ENCODE peak calls at places on chromosomes 1 and 21, in four cellular contexts. P, Z, E and N are unnamed samples.

GRCh38 chr1:245181123-245181522 is 26.3 kb downstream of the KIF26B start:
- DNase-seq in P (no peak), Z (no peak), E (no peak), N (no peak)

GRCh38 chr1:167206166-167206835 is 14.4 kb upstream of the POU2F1 start:
- DNase-seq in E (no peak), Z (no peak), P (peak), N (no peak)

GRCh38 chr1:107648071-107648470 is 316.9 kb downstream of the VAV3 start:
- DNase-seq in P (no peak), Z (peak), E (peak), N (peak)

GRCh38 chr1:113903496-113904291 is 905 bp downstream of the AP4B1 start:
- DNase-seq in P (peak), Z (no peak), E (peak), N (no peak)

GRCh38 chr21:31987696-31988095 is 114.9 kb downstream of the HUNK start:
- DNase-seq in Z (no peak), P (peak), E (no peak), N (no peak)

GRCh38 chr1:11529763-11530730 is 51.1 kb downstream of the DISP3 start:
- DNase-seq in P (no peak), Z (no peak), E (no peak), N (no peak)

GRCh38 chr1:236108027-236108648 is 34.2 kb upstream of the GPR137B start:
- DNase-seq in P (no peak), Z (peak), E (no peak), N (no peak)

GRCh38 chr1:116375884-116376733 is 3.1 kb downstream of the ATP1A1 start:
- DNase-seq in P (peak), E (peak), Z (peak), N (peak)

GRCh38 chr1:197320991-197321531 is 53.0 kb downstream of the CRB1 start:
- DNase-seq in E (peak), Z (no peak), P (no peak), N (peak)

GRCh38 chr1:227368009-227368408 is 49.7 kb upstream of the CDC42BPA start:
- DNase-seq in Z (no peak), P (no peak), E (no peak), N (no peak)

GRCh38 chr1:235597867-235598553 is 51.6 kb downstream of the GNG4 start:
- DNase-seq in E (no peak), Z (peak), P (peak), N (peak)

GRCh38 chr21:33854604-33855003 is 61.0 kb downstream of the ATP5PO start:
- DNase-seq in P (peak), Z (peak), E (no peak), N (peak)

GRCh38 chr1:6526316-6526715 is 28.0 kb downstream of the NOL9 start:
- DNase-seq in P (no peak), Z (no peak), E (no peak), N (no peak)

GRCh38 chr1:170696591-170697337 is 32.8 kb downstream of the PRRX1 start:
- DNase-seq in P (no peak), E (no peak), Z (no peak), N (no peak)

GRCh38 chr1:14786104-14786675 is 187.7 kb downstream of the KAZN start:
- DNase-seq in P (no peak), Z (no peak), E (no peak), N (no peak)

GRCh38 chr1:71908871-71909390 is 373.4 kb downstream of the NEGR1 start:
- DNase-seq in E (no peak), P (no peak), Z (no peak), N (no peak)

GRCh38 chr1:24547195-24547594 is 8.7 kb upstream of the NCMAP start:
- DNase-seq in E (no peak), Z (no peak), P (no peak), N (no peak)

GRCh38 chr1:101567582-101568189 is 330.9 kb downstream of the S1PR1 start:
- DNase-seq in Z (peak), P (peak), E (peak), N (peak)

GRCh38 chr1:53398091-53398490 is 61.1 kb upstream of the DMRTB1 start:
- DNase-seq in Z (no peak), P (no peak), E (no peak), N (peak)

GRCh38 chr1:115727706-115728249 is 40.7 kb downstream of the CASQ2 start:
- DNase-seq in E (no peak), Z (peak), P (peak), N (peak)

GRCh38 chr21:35046880-35047229 is 2.2 kb downstream of the RUNX1 start:
- DNase-seq in E (no peak), P (peak), Z (peak), N (peak)

GRCh38 chr1:198932351-198932991 is 293.6 kb downstream of the PTPRC start:
- DNase-seq in Z (peak), E (peak), P (no peak), N (peak)

GRCh38 chr21:32096411-32096810 is 182.4 kb downstream of the MIS18A start:
- DNase-seq in E (no peak), Z (no peak), P (peak), N (peak)

GRCh38 chr21:44854664-44855446 is 18.6 kb downstream of the PTTG1IP start:
- DNase-seq in P (no peak), E (no peak), Z (no peak), N (no peak)

GRCh38 chr21:27477321-27477720 is 510.4 kb upstream of the ADAMTS5 start:
- DNase-seq in Z (peak), E (no peak), P (no peak), N (peak)

GRCh38 chr1:55584521-55585401 is 369.6 kb upstream of the USP24 start:
- DNase-seq in P (peak), Z (peak), E (peak), N (peak)

GRCh38 chr1:81702903-81703302 is 97.8 kb upstream of the ADGRL2 start:
- DNase-seq in E (no peak), Z (peak), P (no peak), N (peak)